ENCODE peak calls at places on chromosomes 16 and 17, in four cellular contexts. I is cardiac fibroblast, Z is HCT116, B is AG09309. C is an unnamed sample.

GRCh38 chr17:49637050-49637449 is 40.8 kb downstream of the SPOP start:
- DNase-seq in Z (no peak), I (peak), B (no peak), C (no peak)

GRCh38 chr17:50467855-50468119 is 893 bp downstream of the CHAD start:
- DNase-seq in B (no peak), Z (no peak), I (no peak), C (no peak)

GRCh38 chr16:84947022-84947421 is 64.3 kb downstream of the ZDHHC7 start:
- DNase-seq in B (no peak), I (no peak), Z (no peak), C (no peak)

GRCh38 chr17:65049085-65049756 is 7.3 kb downstream of the GNA13 start:
- DNase-seq in Z (no peak), B (no peak), I (no peak), C (no peak)

GRCh38 chr17:72358465-72358864 is 237.6 kb downstream of the SOX9 start:
- DNase-seq in I (peak), B (no peak), Z (no peak), C (peak)

GRCh38 chr16:8894736-8895334 is 12.7 kb downstream of the LITAFD start:
- DNase-seq in B (no peak), Z (no peak), I (no peak), C (no peak)

GRCh38 chr17:72884066-72884465 is 208.4 kb downstream of the SLC39A11 start:
- DNase-seq in Z (no peak), I (no peak), B (no peak), C (no peak)

GRCh38 chr17:7396147-7396546 is 1.8 kb upstream of the PLSCR3 start:
- DNase-seq in Z (no peak), B (no peak), I (no peak), C (no peak)

DNA sequence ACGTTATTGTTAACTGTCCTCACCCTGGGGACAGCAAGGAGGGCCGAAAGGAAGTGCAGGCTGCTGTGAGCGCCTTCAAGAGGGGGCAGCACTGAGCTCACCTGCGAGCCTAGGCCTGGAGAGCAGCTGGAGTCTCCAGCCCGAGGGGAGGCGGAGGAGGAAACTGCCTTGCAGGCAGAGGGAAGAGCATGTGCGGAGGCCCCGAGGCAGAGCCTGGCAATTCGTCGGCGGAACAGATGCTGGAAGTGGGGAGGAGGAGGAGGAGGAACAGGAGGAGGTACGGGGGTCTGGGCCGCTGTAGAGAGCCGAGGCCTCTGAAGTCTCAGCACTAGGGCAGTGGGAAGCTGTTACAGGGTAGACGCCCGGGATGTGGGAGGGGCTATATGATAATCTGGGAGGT is 49.6 kb upstream of the PLCG2 start:
- DNase-seq in I (no peak), B (no peak), Z (peak), C (no peak)
- TF ChIP-seq CTCF in I (no peak), B (peak), Z (peak), C (peak)

DNA sequence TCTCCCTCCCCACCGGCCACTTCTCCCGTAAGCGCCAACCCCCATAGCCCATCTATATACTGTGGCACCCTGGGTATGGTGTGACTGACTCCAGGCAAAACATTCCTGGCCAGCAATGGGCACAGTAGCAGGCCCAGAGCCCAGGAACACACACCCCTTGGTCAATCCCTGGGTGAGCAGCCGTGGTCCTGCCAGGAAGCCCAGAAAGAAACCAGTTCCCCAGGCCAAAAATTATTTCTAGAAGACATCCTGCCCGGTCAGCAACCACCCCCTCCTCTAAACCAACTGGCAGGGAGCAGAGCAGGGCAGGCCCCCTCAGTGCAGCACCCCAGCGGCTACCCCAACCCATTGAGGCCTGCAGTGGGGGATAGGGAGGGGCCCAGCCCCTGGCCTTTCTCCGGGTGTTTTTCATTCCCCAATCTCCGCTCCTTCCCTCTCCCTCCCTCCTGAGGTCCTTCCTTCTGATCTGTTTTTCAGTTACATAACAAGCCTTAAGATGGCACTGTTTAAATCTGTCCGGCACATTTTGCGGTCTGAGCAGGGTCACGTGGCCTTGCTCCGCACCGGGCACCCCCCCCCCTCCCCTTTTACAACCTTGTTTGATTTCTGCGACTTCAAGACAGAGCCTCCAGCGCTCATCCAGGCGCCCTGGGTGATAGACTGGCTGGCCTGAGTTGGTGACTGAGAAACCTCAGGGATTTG is 2.0 kb downstream of the NPTX1 start:
- DNase-seq in Z (peak), I (peak), B (no peak), C (no peak)
- H3K4me3 ChIP-seq in Z (no peak), I (peak), B (no peak), C (no peak)

GRCh38 chr17:15354256-15354655 is 12.9 kb upstream of the TEKT3 start:
- DNase-seq in I (no peak), Z (no peak), B (no peak), C (no peak)
- TF ChIP-seq CTCF in I (no peak), Z (no peak), B (no peak), C (no peak)

GRCh38 chr17:78278139-78278741 is 46.8 kb downstream of the TMEM235 start:
- DNase-seq in Z (no peak), B (no peak), I (no peak), C (no peak)
- H3K4me3 ChIP-seq in Z (no peak), B (no peak), I (no peak), C (no peak)

GRCh38 chr17:66737524-66737923 is 97.4 kb upstream of the CACNG5 start:
- DNase-seq in B (peak), I (peak), Z (no peak), C (no peak)
- TF ChIP-seq CTCF in B (peak), I (no peak), Z (no peak), C (no peak)

C was measured in epithelial cell of proximal tubule.